ENCODE peak calls at places on chromosomes 2 and 18, in six cellular contexts. V is progenitor cell of endocrine pancreas, G is cardiac fibroblast, S is body of pancreas, P is HFFc6, C is lower lobe of right lung. H is an unnamed sample.

GRCh38 chr2:96175951-96176350 is 30.7 kb upstream of the DUSP2 start:
- DNase-seq in V (no peak), G (peak; percentile 36), P (peak; percentile 64), C (no peak), S (no peak), H (no peak)

GRCh38 chr2:62305421-62306176 is 109.7 kb downstream of the B3GNT2 start:
- DNase-seq in S (no peak), G (peak; percentile 17), C (no peak), V (no peak), P (no peak), H (no peak)

GRCh38 chr2:126950499-126950898 is 51.8 kb downstream of the TEX51 start:
- DNase-seq in S (no peak), C (no peak), G (no peak), V (no peak), P (no peak), H (no peak)

GRCh38 chr2:68282814-68283812 is 30.8 kb upstream of the PPP3R1 start:
- DNase-seq in S (peak; percentile 13), C (no peak), V (no peak), G (peak; percentile 62), P (peak; percentile 25), H (no peak)

GRCh38 chr2:222730346-222731065 is 59.0 kb downstream of the MOGAT1 start:
- DNase-seq in G (no peak), C (no peak), P (no peak), V (no peak), S (no peak), H (no peak)

GRCh38 chr2:110773470-110773921 is 41.1 kb downstream of the ACOXL start:
- DNase-seq in S (peak; percentile 68), C (no peak), G (peak; percentile 30), V (no peak), P (no peak), H (no peak)

GRCh38 chr2:43196773-43197567 is 29.4 kb downstream of the ZFP36L2 start:
- DNase-seq in C (no peak), G (no peak), P (no peak), S (no peak), V (no peak), H (no peak)

GRCh38 chr2:85611705-85612587 is at the start of gene C2orf68:
- DNase-seq in V (peak; percentile 71), C (peak; percentile 94), P (peak; percentile 71), S (peak; percentile 91), G (peak; percentile 87), H (peak; percentile 81)

GRCh38 chr18:666177-666576 is 8.7 kb downstream of the TYMS start:
- DNase-seq in C (no peak), V (no peak), G (no peak), S (no peak), P (no peak), H (no peak)
- TF ChIP-seq CTCF in C (peak; percentile 13), V (no peak), G (peak; percentile 37), S (no peak), P (peak; percentile 58), H (no peak)

DNA sequence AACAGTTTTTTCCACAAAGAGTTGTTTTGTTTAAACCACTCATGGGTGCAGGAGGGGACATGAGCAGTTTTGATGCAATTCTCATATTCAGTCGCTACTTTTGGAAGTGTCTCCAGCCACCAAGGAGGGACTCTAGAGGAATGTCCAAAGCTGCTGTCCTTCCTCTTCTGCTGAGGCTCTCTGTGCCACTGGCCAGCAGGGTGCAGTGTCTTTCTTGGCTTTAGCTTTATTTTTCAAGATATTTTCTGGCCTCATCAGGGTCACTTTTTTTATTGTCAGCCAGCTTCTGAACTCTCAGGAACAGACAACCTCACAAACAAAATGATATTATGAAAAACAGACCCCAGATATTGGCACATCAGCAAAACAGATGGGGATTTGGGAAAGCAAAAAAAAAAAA is 289.3 kb upstream of the ZSWIM2 start:
- DNase-seq in S (peak; percentile 6), G (peak; percentile 72), P (peak; percentile 26), C (peak; percentile 47), V (no peak), H (no peak)
- TF ChIP-seq CTCF in S (no peak), G (peak; percentile 84), P (peak; percentile 77), C (peak; percentile 56), V (peak; percentile 52), H (no peak)

GRCh38 chr2:152553518-152553917 is 163.7 kb downstream of the PRPF40A start:
- DNase-seq in C (no peak), G (no peak), S (no peak), V (no peak), P (no peak), H (no peak)

GRCh38 chr2:152556506-152556905 is 160.8 kb downstream of the PRPF40A start:
- DNase-seq in P (no peak), C (no peak), V (no peak), S (no peak), G (no peak), H (no peak)

GRCh38 chr2:152552868-152553267 is 164.4 kb downstream of the PRPF40A start:
- DNase-seq in G (no peak), C (no peak), P (no peak), S (no peak), V (no peak), H (no peak)

GRCh38 chr2:152557273-152557879 is 159.9 kb downstream of the PRPF40A start:
- DNase-seq in V (no peak), C (no peak), S (no peak), G (no peak), P (no peak), H (no peak)

DNA sequence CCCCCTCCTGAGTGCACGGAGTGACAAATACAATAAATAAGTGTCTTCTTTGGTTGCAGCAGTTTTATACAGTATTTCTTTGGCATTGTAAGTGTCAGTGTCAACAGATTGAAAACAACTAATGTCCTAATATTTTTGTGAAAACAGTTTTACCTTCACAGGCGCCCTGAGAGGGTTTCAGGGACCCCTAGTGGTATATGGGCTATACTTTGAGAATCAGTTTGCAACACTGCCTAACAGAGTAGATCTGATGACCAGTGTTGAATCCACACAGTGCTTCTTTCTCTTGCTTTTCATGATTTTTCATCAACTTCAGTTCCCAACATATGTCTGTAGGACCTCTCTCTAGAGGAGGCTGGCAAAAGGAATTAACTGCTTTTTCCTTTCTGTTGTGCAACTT is 162.2 kb downstream of the PRPF40A start:
- DNase-seq in V (no peak), P (no peak), G (peak; percentile 40), S (no peak), C (no peak), H (no peak)
- TF ChIP-seq CTCF in V (peak; percentile 48), P (peak; percentile 63), G (peak; percentile 39), S (no peak), C (no peak), H (no peak)

DNA sequence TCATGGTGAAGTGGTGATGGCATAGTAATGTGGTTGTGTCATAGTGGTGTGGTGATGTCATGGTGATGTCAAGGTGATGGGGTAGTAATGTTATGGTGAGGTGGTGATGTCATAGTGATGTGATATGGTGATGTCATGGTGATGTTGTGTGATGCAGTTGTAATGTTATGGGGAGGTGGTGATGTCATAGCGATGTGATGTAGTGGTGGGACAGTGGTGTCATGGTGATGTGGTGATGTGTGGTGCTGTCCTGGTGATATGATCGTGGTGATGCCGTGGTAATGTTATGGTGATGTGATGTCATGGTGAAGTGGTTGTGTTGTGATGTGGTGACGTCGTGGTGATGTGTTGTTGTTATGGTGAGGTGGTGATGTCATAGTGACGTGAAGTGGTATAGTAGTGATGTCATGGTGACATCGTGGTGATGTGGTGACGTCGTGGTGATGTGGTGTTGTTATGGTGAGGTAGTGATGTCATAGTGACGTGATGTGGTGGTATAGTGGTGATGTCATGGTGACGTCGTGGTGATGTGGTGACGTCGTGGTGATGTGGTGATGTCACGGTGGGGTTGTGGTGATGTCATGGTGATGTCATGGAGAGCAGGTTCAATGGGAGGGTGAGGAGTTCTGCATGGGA is 242.7 kb upstream of the MYT1L start:
- DNase-seq in S (no peak), V (no peak), G (no peak), P (peak; percentile 1), C (no peak), H (no peak)
- TF ChIP-seq CTCF in S (no peak), V (no peak), G (no peak), P (no peak), C (no peak), H (no peak)

H was measured in natural killer cell.